ENCODE peak calls at places on chromosomes 12 and 14, in ten cellular contexts. V is activated CD4-positive, alpha-beta T cell treated with anti-CD3 and anti-CD28 coated beads, Interleukin-2, amount 50 U/mL, for 24 hours; L is endothelial cell; O is omental fat pad; J is frontal cortex; N is PC-9; Z is Calu3; P is iris pigment epithelial cell; U is NCI-H1105; I is stimulated activated CD8-positive, alpha-beta memory T cell treated with anti-CD3 and anti-CD28 coated beads, Interleukin-4, amount 100 ng/mL, for 1 hour. S is an unnamed sample.

GRCh38 chr14:50676814-50677516 is 8.9 kb upstream of the SAV1 start:
- DNase-seq in N (no peak), L (no peak), V (no peak), I (no peak), Z (no peak), U (no peak), P (no peak), O (no peak), J (no peak), S (no peak)

GRCh38 chr14:34075095-34075744 is 124.3 kb upstream of the EGLN3 start:
- DNase-seq in U (no peak), L (no peak), N (no peak), I (no peak), V (no peak), Z (no peak), O (no peak), J (no peak), P (no peak), S (no peak)

GRCh38 chr14:102345232-102345631 is 17.5 kb downstream of the CINP start:
- DNase-seq in N (no peak), O (no peak), U (no peak), P (no peak), V (no peak), I (no peak), L (no peak), J (no peak), Z (no peak), S (no peak)

GRCh38 chr12:124567035-124567672 is at the start of gene NCOR2:
- DNase-seq in P (no peak), J (peak), I (peak), V (peak), N (peak), L (no peak), O (no peak), Z (peak), U (peak), S (no peak)

GRCh38 chr12:78863482-78864427 is 819 bp upstream of the SYT1 start:
- DNase-seq in U (peak), V (no peak), J (no peak), P (peak), I (no peak), O (peak), L (peak), N (peak), Z (peak), S (peak)

GRCh38 chr14:69001375-69001774 is 22.3 kb upstream of the ACTN1 start:
- DNase-seq in O (no peak), J (no peak), P (no peak), U (no peak), I (no peak), N (no peak), V (no peak), L (no peak), Z (no peak), S (no peak)

GRCh38 chr12:119642986-119643385 is 24.9 kb upstream of the PRKAB1 start:
- DNase-seq in I (no peak), U (no peak), Z (no peak), P (no peak), L (peak), V (no peak), O (no peak), N (no peak), J (no peak), S (no peak)

GRCh38 chr12:61282790-61283575 is 977.2 kb upstream of the USP15 start:
- DNase-seq in Z (no peak), O (no peak), V (no peak), P (no peak), N (no peak), J (no peak), L (no peak), I (no peak), U (no peak), S (peak)

GRCh38 chr12:77841467-77842054 is 10.9 kb downstream of the NAV3 start:
- DNase-seq in V (no peak), O (no peak), J (no peak), P (no peak), U (no peak), L (no peak), Z (no peak), N (no peak), I (no peak), S (no peak)

GRCh38 chr12:106267535-106267934 is 19.7 kb upstream of the CKAP4 start:
- DNase-seq in Z (no peak), J (no peak), P (no peak), N (no peak), I (no peak), V (no peak), U (no peak), L (no peak), O (no peak), S (no peak)